ENCODE peak calls at places on chromosomes 4 and X, in seven cellular contexts. One of them, this sample, is unnamed. For H3K4me1, the result is how much of the 10 kb centered on the place peaks cover.

GRCh38 chrX:136047001-136047642 is 61.9 kb downstream of the SLC9A6 start:
- DNase-seq in endothelial cell of umbilical vein: peak
- DNase-seq in HepG2: no peak
- DNase-seq in esophagus squamous epithelium: no peak
- DNase-seq in breast epithelium: no peak
- DNase-seq in tibial nerve: no peak
- DNase-seq in A549: no peak
- DNase-seq in this sample: no peak

GRCh38 chrX:69305333-69306062 is 140.2 kb upstream of the PJA1 start:
- DNase-seq in endothelial cell of umbilical vein: no peak
- DNase-seq in HepG2: no peak
- DNase-seq in esophagus squamous epithelium: no peak
- DNase-seq in breast epithelium: no peak
- DNase-seq in tibial nerve: no peak
- DNase-seq in A549: no peak
- DNase-seq in this sample: peak

GRCh38 chrX:137748827-137749226 is 182.9 kb downstream of the ZIC3 start:
- DNase-seq in endothelial cell of umbilical vein: no peak
- DNase-seq in HepG2: no peak
- DNase-seq in esophagus squamous epithelium: no peak
- DNase-seq in breast epithelium: no peak
- DNase-seq in tibial nerve: no peak
- DNase-seq in A549: no peak
- DNase-seq in this sample: no peak

GRCh38 chr4:172962564-172963353 is 205.9 kb upstream of the GALNT7 start:
- DNase-seq in endothelial cell of umbilical vein: peak
- DNase-seq in HepG2: no peak
- DNase-seq in esophagus squamous epithelium: no peak
- DNase-seq in breast epithelium: peak
- DNase-seq in tibial nerve: no peak
- DNase-seq in A549: peak
- DNase-seq in this sample: peak

GRCh38 chr4:135123632-135124031 is 922.0 kb upstream of the PABPC4L start:
- DNase-seq in endothelial cell of umbilical vein: no peak
- DNase-seq in HepG2: no peak
- DNase-seq in esophagus squamous epithelium: no peak
- DNase-seq in breast epithelium: no peak
- DNase-seq in tibial nerve: no peak
- DNase-seq in A549: no peak
- DNase-seq in this sample: no peak

GRCh38 chr4:180615746-180616145 is 1627.5 kb upstream of the TENM3 start:
- DNase-seq in endothelial cell of umbilical vein: no peak
- DNase-seq in HepG2: no peak
- DNase-seq in esophagus squamous epithelium: no peak
- DNase-seq in breast epithelium: no peak
- DNase-seq in tibial nerve: no peak
- DNase-seq in A549: no peak
- DNase-seq in this sample: no peak

GRCh38 chr4:159206427-159206871 is 103.6 kb downstream of the RAPGEF2 start:
- DNase-seq in endothelial cell of umbilical vein: peak
- DNase-seq in HepG2: no peak
- DNase-seq in esophagus squamous epithelium: no peak
- DNase-seq in breast epithelium: no peak
- DNase-seq in tibial nerve: no peak
- DNase-seq in A549: no peak
- DNase-seq in this sample: no peak

GRCh38 chrX:65697915-65698796 is 30.7 kb downstream of the MSN start:
- DNase-seq in endothelial cell of umbilical vein: peak
- DNase-seq in HepG2: no peak
- DNase-seq in esophagus squamous epithelium: peak
- DNase-seq in breast epithelium: no peak
- DNase-seq in tibial nerve: peak
- DNase-seq in A549: no peak
- DNase-seq in this sample: peak

GRCh38 chrX:108090474-108091265 is 672 bp downstream of the PSMD10 start:
- DNase-seq in endothelial cell of umbilical vein: peak
- DNase-seq in HepG2: peak
- DNase-seq in esophagus squamous epithelium: no peak
- DNase-seq in breast epithelium: no peak
- DNase-seq in tibial nerve: no peak
- DNase-seq in A549: peak
- DNase-seq in this sample: no peak

GRCh38 chr4:13540446-13541175 is 3.7 kb downstream of the NKX3-2 start:
- DNase-seq in endothelial cell of umbilical vein: no peak
- DNase-seq in HepG2: no peak
- DNase-seq in esophagus squamous epithelium: no peak
- DNase-seq in breast epithelium: no peak
- DNase-seq in tibial nerve: no peak
- DNase-seq in A549: no peak
- DNase-seq in this sample: no peak
- H3K4me1 ChIP-seq in endothelial cell of umbilical vein: under half
- H3K4me1 ChIP-seq in HepG2: under half
- H3K4me1 ChIP-seq in esophagus squamous epithelium: under half
- H3K4me1 ChIP-seq in breast epithelium: under half
- H3K4me1 ChIP-seq in tibial nerve: under half
- H3K4me1 ChIP-seq in A549: under half
- H3K4me1 ChIP-seq in this sample: under half

DNA sequence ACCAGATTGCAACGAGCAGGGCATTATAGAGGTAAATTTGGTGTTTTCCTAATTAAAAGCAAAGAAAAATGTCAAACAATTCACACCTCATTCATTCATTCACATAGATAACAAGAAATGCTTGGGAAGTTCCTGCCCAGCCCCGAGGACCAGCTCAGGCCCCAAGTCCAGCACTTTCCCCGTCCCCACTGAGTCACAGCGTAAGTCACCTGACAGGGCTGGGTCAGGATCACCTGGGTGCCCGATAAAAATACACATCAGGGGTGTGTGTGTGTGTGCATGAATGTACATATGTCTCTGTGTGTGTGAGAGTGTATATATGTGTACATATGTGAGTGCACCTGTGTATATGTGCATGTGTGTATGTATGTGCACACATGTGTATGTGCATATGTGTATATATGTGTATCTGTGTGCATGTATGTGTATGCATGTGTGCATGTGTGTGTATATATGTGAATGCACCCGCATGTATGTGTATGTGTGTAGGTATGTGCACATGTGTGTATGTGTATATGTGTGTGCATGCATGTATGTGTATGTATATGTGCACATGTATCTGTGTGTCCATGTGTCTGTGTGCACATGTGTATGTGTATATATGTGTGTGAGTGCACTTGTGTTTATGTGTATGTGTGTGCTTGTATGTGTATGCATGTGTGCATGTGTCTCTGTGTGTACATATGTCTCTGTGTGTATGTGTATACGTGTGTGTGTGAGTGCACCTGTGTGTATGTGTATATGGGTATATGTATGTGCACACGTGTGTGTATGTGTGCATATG is 18.6 kb upstream of the SH3TC1 start:
- DNase-seq in endothelial cell of umbilical vein: no peak
- DNase-seq in HepG2: no peak
- DNase-seq in esophagus squamous epithelium: no peak
- DNase-seq in breast epithelium: no peak
- DNase-seq in tibial nerve: no peak
- DNase-seq in A549: no peak
- DNase-seq in this sample: no peak
- TF ChIP-seq POLR2A in endothelial cell of umbilical vein: no peak
- TF ChIP-seq POLR2A in HepG2: no peak
- TF ChIP-seq POLR2A in esophagus squamous epithelium: no peak
- TF ChIP-seq POLR2A in breast epithelium: no peak
- TF ChIP-seq POLR2A in tibial nerve: no peak
- TF ChIP-seq POLR2A in A549: no peak
- TF ChIP-seq POLR2A in this sample: no peak

GRCh38 chr4:70836081-70836480 is 3.6 kb downstream of the GRSF1 start:
- DNase-seq in endothelial cell of umbilical vein: no peak
- DNase-seq in HepG2: no peak
- DNase-seq in esophagus squamous epithelium: no peak
- DNase-seq in breast epithelium: no peak
- DNase-seq in tibial nerve: no peak
- DNase-seq in A549: no peak
- DNase-seq in this sample: no peak
- H3K4me1 ChIP-seq in endothelial cell of umbilical vein: under half
- H3K4me1 ChIP-seq in HepG2: under half
- H3K4me1 ChIP-seq in esophagus squamous epithelium: under half
- H3K4me1 ChIP-seq in breast epithelium: under half
- H3K4me1 ChIP-seq in tibial nerve: under half
- H3K4me1 ChIP-seq in A549: under half
- H3K4me1 ChIP-seq in this sample: under half

DNA sequence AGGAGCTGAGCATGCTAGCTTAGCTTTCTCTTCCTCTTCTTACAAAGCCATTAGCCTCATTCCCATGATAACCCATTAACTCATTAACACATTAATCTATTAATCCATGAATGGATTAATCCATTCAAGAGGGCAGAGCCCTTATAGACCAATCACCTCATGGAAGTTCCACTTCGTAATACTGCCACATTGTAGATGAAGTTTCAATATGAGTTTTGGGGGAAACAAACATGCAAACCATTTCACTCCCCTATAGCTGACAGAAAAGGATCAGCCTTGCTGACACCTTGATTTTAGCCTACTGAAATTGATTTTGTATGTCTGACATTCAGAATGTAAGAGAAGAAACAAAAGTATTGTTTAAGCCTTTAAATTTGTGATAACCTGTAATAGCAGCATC is 251.8 kb upstream of the GALNTL6 start:
- DNase-seq in endothelial cell of umbilical vein: no peak
- DNase-seq in HepG2: no peak
- DNase-seq in esophagus squamous epithelium: no peak
- DNase-seq in breast epithelium: no peak
- DNase-seq in tibial nerve: no peak
- DNase-seq in A549: no peak
- DNase-seq in this sample: no peak
- TF ChIP-seq POLR2A in endothelial cell of umbilical vein: no peak
- TF ChIP-seq POLR2A in HepG2: no peak
- TF ChIP-seq POLR2A in esophagus squamous epithelium: no peak
- TF ChIP-seq POLR2A in breast epithelium: no peak
- TF ChIP-seq POLR2A in tibial nerve: no peak
- TF ChIP-seq POLR2A in A549: no peak
- TF ChIP-seq POLR2A in this sample: no peak

GRCh38 chr4:183191630-183192029 is 92.6 kb downstream of the WWC2 start:
- DNase-seq in endothelial cell of umbilical vein: no peak
- DNase-seq in HepG2: no peak
- DNase-seq in esophagus squamous epithelium: no peak
- DNase-seq in breast epithelium: no peak
- DNase-seq in tibial nerve: no peak
- DNase-seq in A549: no peak
- DNase-seq in this sample: no peak
- H3K4me1 ChIP-seq in endothelial cell of umbilical vein: under half
- H3K4me1 ChIP-seq in HepG2: under half
- H3K4me1 ChIP-seq in esophagus squamous epithelium: under half
- H3K4me1 ChIP-seq in breast epithelium: under half
- H3K4me1 ChIP-seq in tibial nerve: under half
- H3K4me1 ChIP-seq in A549: under half
- H3K4me1 ChIP-seq in this sample: under half

GRCh38 chr4:151766691-151767090 is 5.9 kb upstream of the GATB start:
- DNase-seq in endothelial cell of umbilical vein: no peak
- DNase-seq in HepG2: no peak
- DNase-seq in esophagus squamous epithelium: no peak
- DNase-seq in breast epithelium: no peak
- DNase-seq in tibial nerve: no peak
- DNase-seq in A549: peak
- DNase-seq in this sample: no peak

DNA sequence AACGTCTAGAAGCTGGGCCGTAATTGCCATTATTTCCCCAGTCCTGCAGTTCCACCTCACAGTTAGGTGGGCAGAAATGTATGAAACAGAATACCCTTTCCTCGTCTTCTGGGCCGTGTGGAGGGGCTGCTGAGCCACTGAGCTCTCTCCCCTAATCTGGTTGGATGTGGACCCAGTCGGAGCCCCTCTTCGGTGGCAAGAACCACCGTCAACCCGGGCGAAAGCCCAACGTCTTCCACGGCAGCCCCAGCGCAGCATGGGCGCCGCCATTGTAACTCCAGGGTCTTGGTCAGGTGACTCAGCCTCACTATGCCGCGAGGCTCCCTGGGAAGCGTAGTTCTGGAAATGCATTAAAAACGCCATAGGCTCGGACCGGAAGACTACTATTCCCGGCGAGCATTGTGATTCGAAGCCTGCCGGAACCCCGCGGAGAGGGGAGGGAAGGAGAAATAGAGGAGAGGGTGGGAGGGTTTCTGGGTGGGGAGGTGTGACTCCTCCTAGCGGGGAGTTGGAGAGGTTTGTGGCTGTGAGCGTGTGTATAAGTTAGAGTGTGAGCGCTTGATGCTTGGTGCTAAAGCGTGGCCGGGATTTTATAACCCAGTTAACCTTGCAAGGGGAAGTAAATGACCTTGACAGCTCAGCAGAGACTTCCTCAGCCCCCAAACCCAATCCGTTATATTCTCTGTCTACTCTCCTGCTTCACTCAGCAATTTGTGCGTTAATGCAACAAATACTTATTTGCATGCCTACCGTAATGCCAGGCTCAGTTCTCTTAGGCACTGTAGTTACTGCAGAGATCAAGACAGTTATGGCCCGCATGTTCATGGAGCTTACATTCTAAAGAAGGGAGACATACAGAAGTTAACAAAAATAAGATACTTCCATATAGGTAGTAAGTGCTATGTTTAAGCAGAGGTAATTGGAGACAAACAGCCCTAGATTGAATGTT is at the start of gene GATB:
- DNase-seq in endothelial cell of umbilical vein: peak
- DNase-seq in HepG2: peak
- DNase-seq in esophagus squamous epithelium: peak
- DNase-seq in breast epithelium: peak
- DNase-seq in tibial nerve: peak
- DNase-seq in A549: peak
- DNase-seq in this sample: peak
- TF ChIP-seq POLR2A in endothelial cell of umbilical vein: peak
- TF ChIP-seq POLR2A in HepG2: peak
- TF ChIP-seq POLR2A in esophagus squamous epithelium: no peak
- TF ChIP-seq POLR2A in breast epithelium: peak
- TF ChIP-seq POLR2A in tibial nerve: peak
- TF ChIP-seq POLR2A in A549: no peak
- TF ChIP-seq POLR2A in this sample: peak

DNA sequence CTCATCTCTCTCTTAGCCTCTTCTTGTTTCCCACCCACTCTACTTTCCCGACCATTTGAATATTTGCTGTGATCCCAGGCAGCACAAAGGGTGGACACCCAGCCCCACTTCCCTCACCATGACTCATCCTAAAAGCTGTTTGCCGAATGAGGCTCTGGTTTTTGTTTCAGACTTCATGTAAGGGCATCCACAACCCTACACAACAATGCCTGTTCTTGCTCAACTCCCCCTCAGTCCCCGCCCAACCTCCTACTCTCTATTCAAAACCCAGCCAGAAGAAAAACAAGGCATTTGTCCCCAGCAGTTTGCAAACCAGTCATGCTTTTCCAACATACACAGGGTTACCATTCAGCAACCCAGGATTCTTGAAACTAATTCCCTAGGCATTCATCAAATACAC is 516.5 kb upstream of the CNKSR2 start:
- DNase-seq in endothelial cell of umbilical vein: no peak
- DNase-seq in HepG2: no peak
- DNase-seq in esophagus squamous epithelium: no peak
- DNase-seq in breast epithelium: no peak
- DNase-seq in tibial nerve: no peak
- DNase-seq in A549: peak
- DNase-seq in this sample: no peak
- H3K4me1 ChIP-seq in endothelial cell of umbilical vein: under half
- H3K4me1 ChIP-seq in HepG2: under half
- H3K4me1 ChIP-seq in esophagus squamous epithelium: under half
- H3K4me1 ChIP-seq in breast epithelium: under half
- H3K4me1 ChIP-seq in tibial nerve: under half
- H3K4me1 ChIP-seq in A549: under half
- H3K4me1 ChIP-seq in this sample: under half